ENCODE peak calls at places on chromosomes 2 and 18, in five cellular contexts. One of them, this sample, is unnamed.

GRCh38 chr2:54191361-54192130 is 64.5 kb downstream of the TSPYL6 start:
- DNase-seq in A172: no peak
- DNase-seq in activated naive CD4-positive, alpha-beta T cell treated with anti-CD3 and anti-CD28 coated beads, Interleukin-2, amount 10 ng/mL, durations not matched to agents 7 days and 5 days: no peak
- DNase-seq in activated CD4-positive, alpha-beta T cell treated with anti-CD3 and anti-CD28 coated beads, Interleukin-2, amount 50 U/mL, for 1 hour: no peak
- DNase-seq in non-pigmented ciliary epithelial cell: no peak
- DNase-seq in this sample: no peak

GRCh38 chr2:12302140-12302539 is 414.6 kb upstream of the TRIB2 start:
- DNase-seq in A172: no peak
- DNase-seq in activated CD4-positive, alpha-beta T cell treated with anti-CD3 and anti-CD28 coated beads, Interleukin-2, amount 50 U/mL, for 1 hour: no peak
- DNase-seq in non-pigmented ciliary epithelial cell: no peak
- DNase-seq in activated naive CD4-positive, alpha-beta T cell treated with anti-CD3 and anti-CD28 coated beads, Interleukin-2, amount 10 ng/mL, durations not matched to agents 7 days and 5 days: peak; percentile 48
- DNase-seq in this sample: no peak

GRCh38 chr2:14587119-14587518 is 45.4 kb upstream of the LRATD1 start:
- DNase-seq in activated naive CD4-positive, alpha-beta T cell treated with anti-CD3 and anti-CD28 coated beads, Interleukin-2, amount 10 ng/mL, durations not matched to agents 7 days and 5 days: no peak
- DNase-seq in A172: peak; percentile 41
- DNase-seq in non-pigmented ciliary epithelial cell: peak; percentile 13
- DNase-seq in activated CD4-positive, alpha-beta T cell treated with anti-CD3 and anti-CD28 coated beads, Interleukin-2, amount 50 U/mL, for 1 hour: no peak
- DNase-seq in this sample: no peak

GRCh38 chr2:29219374-29219773 is 104.2 kb downstream of the CLIP4 start:
- DNase-seq in activated naive CD4-positive, alpha-beta T cell treated with anti-CD3 and anti-CD28 coated beads, Interleukin-2, amount 10 ng/mL, durations not matched to agents 7 days and 5 days: no peak
- DNase-seq in non-pigmented ciliary epithelial cell: no peak
- DNase-seq in A172: no peak
- DNase-seq in activated CD4-positive, alpha-beta T cell treated with anti-CD3 and anti-CD28 coated beads, Interleukin-2, amount 50 U/mL, for 1 hour: no peak
- DNase-seq in this sample: no peak

GRCh38 chr2:237161239-237161638 is 75.5 kb downstream of the COPS8 start:
- DNase-seq in A172: no peak
- DNase-seq in activated CD4-positive, alpha-beta T cell treated with anti-CD3 and anti-CD28 coated beads, Interleukin-2, amount 50 U/mL, for 1 hour: no peak
- DNase-seq in non-pigmented ciliary epithelial cell: no peak
- DNase-seq in activated naive CD4-positive, alpha-beta T cell treated with anti-CD3 and anti-CD28 coated beads, Interleukin-2, amount 10 ng/mL, durations not matched to agents 7 days and 5 days: no peak
- DNase-seq in this sample: no peak

GRCh38 chr2:140585016-140585415 is 1545.8 kb downstream of the LRP1B start:
- DNase-seq in activated naive CD4-positive, alpha-beta T cell treated with anti-CD3 and anti-CD28 coated beads, Interleukin-2, amount 10 ng/mL, durations not matched to agents 7 days and 5 days: no peak
- DNase-seq in A172: no peak
- DNase-seq in non-pigmented ciliary epithelial cell: no peak
- DNase-seq in activated CD4-positive, alpha-beta T cell treated with anti-CD3 and anti-CD28 coated beads, Interleukin-2, amount 50 U/mL, for 1 hour: no peak
- DNase-seq in this sample: no peak

GRCh38 chr2:19933351-19933981 is 31.7 kb upstream of the TTC32 start:
- DNase-seq in activated CD4-positive, alpha-beta T cell treated with anti-CD3 and anti-CD28 coated beads, Interleukin-2, amount 50 U/mL, for 1 hour: no peak
- DNase-seq in non-pigmented ciliary epithelial cell: peak; percentile 75
- DNase-seq in activated naive CD4-positive, alpha-beta T cell treated with anti-CD3 and anti-CD28 coated beads, Interleukin-2, amount 10 ng/mL, durations not matched to agents 7 days and 5 days: no peak
- DNase-seq in A172: peak; percentile 71
- DNase-seq in this sample: peak; percentile 75

GRCh38 chr2:68643011-68643873 is at the start of gene PROKR1:
- DNase-seq in A172: no peak
- DNase-seq in non-pigmented ciliary epithelial cell: no peak
- DNase-seq in activated naive CD4-positive, alpha-beta T cell treated with anti-CD3 and anti-CD28 coated beads, Interleukin-2, amount 10 ng/mL, durations not matched to agents 7 days and 5 days: peak; percentile 32
- DNase-seq in activated CD4-positive, alpha-beta T cell treated with anti-CD3 and anti-CD28 coated beads, Interleukin-2, amount 50 U/mL, for 1 hour: no peak
- DNase-seq in this sample: peak; percentile 55

GRCh38 chr18:54848121-54848520 is 19.8 kb downstream of the RAB27B start:
- DNase-seq in activated naive CD4-positive, alpha-beta T cell treated with anti-CD3 and anti-CD28 coated beads, Interleukin-2, amount 10 ng/mL, durations not matched to agents 7 days and 5 days: no peak
- DNase-seq in non-pigmented ciliary epithelial cell: no peak
- DNase-seq in activated CD4-positive, alpha-beta T cell treated with anti-CD3 and anti-CD28 coated beads, Interleukin-2, amount 50 U/mL, for 1 hour: no peak
- DNase-seq in A172: no peak
- DNase-seq in this sample: no peak

GRCh38 chr2:135473567-135473966 is 57.5 kb downstream of the ZRANB3 start:
- DNase-seq in A172: peak; percentile 18
- DNase-seq in activated naive CD4-positive, alpha-beta T cell treated with anti-CD3 and anti-CD28 coated beads, Interleukin-2, amount 10 ng/mL, durations not matched to agents 7 days and 5 days: peak; percentile 46
- DNase-seq in non-pigmented ciliary epithelial cell: no peak
- DNase-seq in activated CD4-positive, alpha-beta T cell treated with anti-CD3 and anti-CD28 coated beads, Interleukin-2, amount 50 U/mL, for 1 hour: peak; percentile 19
- DNase-seq in this sample: peak; percentile 46

GRCh38 chr2:144645055-144645778 is 125.3 kb upstream of the ZEB2 start:
- DNase-seq in activated naive CD4-positive, alpha-beta T cell treated with anti-CD3 and anti-CD28 coated beads, Interleukin-2, amount 10 ng/mL, durations not matched to agents 7 days and 5 days: no peak
- DNase-seq in activated CD4-positive, alpha-beta T cell treated with anti-CD3 and anti-CD28 coated beads, Interleukin-2, amount 50 U/mL, for 1 hour: no peak
- DNase-seq in non-pigmented ciliary epithelial cell: no peak
- DNase-seq in A172: no peak
- DNase-seq in this sample: no peak

GRCh38 chr18:23284629-23285028 is 149.3 kb downstream of the CABLES1 start:
- DNase-seq in activated CD4-positive, alpha-beta T cell treated with anti-CD3 and anti-CD28 coated beads, Interleukin-2, amount 50 U/mL, for 1 hour: no peak
- DNase-seq in non-pigmented ciliary epithelial cell: no peak
- DNase-seq in A172: no peak
- DNase-seq in activated naive CD4-positive, alpha-beta T cell treated with anti-CD3 and anti-CD28 coated beads, Interleukin-2, amount 10 ng/mL, durations not matched to agents 7 days and 5 days: no peak
- DNase-seq in this sample: no peak

GRCh38 chr2:141957827-141958440 is 172.9 kb downstream of the LRP1B start:
- DNase-seq in activated CD4-positive, alpha-beta T cell treated with anti-CD3 and anti-CD28 coated beads, Interleukin-2, amount 50 U/mL, for 1 hour: no peak
- DNase-seq in A172: no peak
- DNase-seq in activated naive CD4-positive, alpha-beta T cell treated with anti-CD3 and anti-CD28 coated beads, Interleukin-2, amount 10 ng/mL, durations not matched to agents 7 days and 5 days: no peak
- DNase-seq in non-pigmented ciliary epithelial cell: no peak
- DNase-seq in this sample: peak; percentile 22

GRCh38 chr2:187527262-187527661 is 27.0 kb downstream of the TFPI start:
- DNase-seq in activated CD4-positive, alpha-beta T cell treated with anti-CD3 and anti-CD28 coated beads, Interleukin-2, amount 50 U/mL, for 1 hour: no peak
- DNase-seq in activated naive CD4-positive, alpha-beta T cell treated with anti-CD3 and anti-CD28 coated beads, Interleukin-2, amount 10 ng/mL, durations not matched to agents 7 days and 5 days: no peak
- DNase-seq in A172: peak; percentile 56
- DNase-seq in non-pigmented ciliary epithelial cell: no peak
- DNase-seq in this sample: peak; percentile 90

GRCh38 chr2:121360566-121361300 is 75.7 kb upstream of the TFCP2L1 start:
- DNase-seq in non-pigmented ciliary epithelial cell: no peak
- DNase-seq in activated naive CD4-positive, alpha-beta T cell treated with anti-CD3 and anti-CD28 coated beads, Interleukin-2, amount 10 ng/mL, durations not matched to agents 7 days and 5 days: no peak
- DNase-seq in A172: peak; percentile 93
- DNase-seq in activated CD4-positive, alpha-beta T cell treated with anti-CD3 and anti-CD28 coated beads, Interleukin-2, amount 50 U/mL, for 1 hour: no peak
- DNase-seq in this sample: no peak

GRCh38 chr2:69021027-69021426 is 8.0 kb downstream of the ANTXR1 start:
- DNase-seq in non-pigmented ciliary epithelial cell: no peak
- DNase-seq in activated CD4-positive, alpha-beta T cell treated with anti-CD3 and anti-CD28 coated beads, Interleukin-2, amount 50 U/mL, for 1 hour: no peak
- DNase-seq in activated naive CD4-positive, alpha-beta T cell treated with anti-CD3 and anti-CD28 coated beads, Interleukin-2, amount 10 ng/mL, durations not matched to agents 7 days and 5 days: no peak
- DNase-seq in A172: no peak
- DNase-seq in this sample: no peak

GRCh38 chr2:45627911-45628310 is 16.8 kb upstream of the SRBD1 start:
- DNase-seq in activated CD4-positive, alpha-beta T cell treated with anti-CD3 and anti-CD28 coated beads, Interleukin-2, amount 50 U/mL, for 1 hour: no peak
- DNase-seq in A172: no peak
- DNase-seq in activated naive CD4-positive, alpha-beta T cell treated with anti-CD3 and anti-CD28 coated beads, Interleukin-2, amount 10 ng/mL, durations not matched to agents 7 days and 5 days: no peak
- DNase-seq in non-pigmented ciliary epithelial cell: no peak
- DNase-seq in this sample: no peak

GRCh38 chr18:23871410-23871809 is 143.1 kb upstream of the TTC39C start:
- DNase-seq in activated CD4-positive, alpha-beta T cell treated with anti-CD3 and anti-CD28 coated beads, Interleukin-2, amount 50 U/mL, for 1 hour: peak; percentile 75
- DNase-seq in non-pigmented ciliary epithelial cell: no peak
- DNase-seq in A172: peak; percentile 62
- DNase-seq in activated naive CD4-positive, alpha-beta T cell treated with anti-CD3 and anti-CD28 coated beads, Interleukin-2, amount 10 ng/mL, durations not matched to agents 7 days and 5 days: peak; percentile 77
- DNase-seq in this sample: peak; percentile 54

GRCh38 chr2:19189391-19189790 is 169.0 kb downstream of the OSR1 start:
- DNase-seq in A172: no peak
- DNase-seq in non-pigmented ciliary epithelial cell: no peak
- DNase-seq in activated CD4-positive, alpha-beta T cell treated with anti-CD3 and anti-CD28 coated beads, Interleukin-2, amount 50 U/mL, for 1 hour: no peak
- DNase-seq in activated naive CD4-positive, alpha-beta T cell treated with anti-CD3 and anti-CD28 coated beads, Interleukin-2, amount 10 ng/mL, durations not matched to agents 7 days and 5 days: no peak
- DNase-seq in this sample: no peak